ENCODE peak calls at places on chromosomes 2 and 18, in five cellular contexts. One of them, this sample, is unnamed.

GRCh38 chr2:159072795-159073194 is 104.4 kb downstream of the TANC1 start:
- DNase-seq in AG10803: peak; percentile 65
- DNase-seq in MCF 10A: no peak
- DNase-seq in germinal center: no peak
- DNase-seq in T follicular helper cell: no peak
- DNase-seq in this sample: no peak

GRCh38 chr18:36331541-36331971 is 34.0 kb downstream of the FHOD3 start:
- DNase-seq in AG10803: no peak
- DNase-seq in MCF 10A: no peak
- DNase-seq in germinal center: no peak
- DNase-seq in T follicular helper cell: no peak
- DNase-seq in this sample: no peak

GRCh38 chr2:231037731-231038482 is 584 bp downstream of the C2orf72 start:
- DNase-seq in AG10803: no peak
- DNase-seq in MCF 10A: no peak
- DNase-seq in germinal center: peak; percentile 33
- DNase-seq in T follicular helper cell: no peak
- DNase-seq in this sample: peak; percentile 37

GRCh38 chr2:158120102-158120501 is 18.4 kb downstream of the UPP2 start:
- DNase-seq in AG10803: no peak
- DNase-seq in MCF 10A: no peak
- DNase-seq in germinal center: no peak
- DNase-seq in T follicular helper cell: no peak
- DNase-seq in this sample: no peak

GRCh38 chr2:142863485-142863921 is 14.0 kb upstream of the KYNU start:
- DNase-seq in AG10803: no peak
- DNase-seq in MCF 10A: no peak
- DNase-seq in germinal center: no peak
- DNase-seq in T follicular helper cell: no peak
- DNase-seq in this sample: no peak

GRCh38 chr2:218962859-218963492 is 3.5 kb downstream of the CDK5R2 start:
- DNase-seq in AG10803: peak; percentile 36
- DNase-seq in MCF 10A: peak; percentile 41
- DNase-seq in germinal center: peak; percentile 50
- DNase-seq in T follicular helper cell: peak; percentile 39
- DNase-seq in this sample: no peak

GRCh38 chr2:229085439-229085838 is 185.6 kb downstream of the PID1 start:
- DNase-seq in AG10803: no peak
- DNase-seq in MCF 10A: no peak
- DNase-seq in germinal center: no peak
- DNase-seq in T follicular helper cell: no peak
- DNase-seq in this sample: no peak

GRCh38 chr2:172084484-172084733 is 898 bp upstream of the DLX1 start:
- DNase-seq in AG10803: no peak
- DNase-seq in MCF 10A: no peak
- DNase-seq in germinal center: no peak
- DNase-seq in T follicular helper cell: no peak
- DNase-seq in this sample: no peak

GRCh38 chr2:239804161-239805042 is 220.7 kb downstream of the NDUFA10 start:
- DNase-seq in AG10803: no peak
- DNase-seq in MCF 10A: no peak
- DNase-seq in germinal center: no peak
- DNase-seq in T follicular helper cell: no peak
- DNase-seq in this sample: no peak

GRCh38 chr2:99624682-99625081 is 134.9 kb upstream of the REV1 start:
- DNase-seq in AG10803: no peak
- DNase-seq in MCF 10A: no peak
- DNase-seq in germinal center: no peak
- DNase-seq in T follicular helper cell: no peak
- DNase-seq in this sample: no peak

GRCh38 chr18:9869713-9870430 is 15.9 kb upstream of the TXNDC2 start:
- DNase-seq in AG10803: peak; percentile 75
- DNase-seq in MCF 10A: peak; percentile 92
- DNase-seq in germinal center: no peak
- DNase-seq in T follicular helper cell: no peak
- DNase-seq in this sample: peak; percentile 64

GRCh38 chr18:43830905-43831304 is 553.6 kb upstream of the SYT4 start:
- DNase-seq in AG10803: peak; percentile 13
- DNase-seq in MCF 10A: no peak
- DNase-seq in germinal center: no peak
- DNase-seq in T follicular helper cell: no peak
- DNase-seq in this sample: no peak

GRCh38 chr2:70901235-70902066 is 34.2 kb upstream of the ATP6V1B1 start:
- DNase-seq in AG10803: peak; percentile 45
- DNase-seq in MCF 10A: no peak
- DNase-seq in germinal center: no peak
- DNase-seq in T follicular helper cell: no peak
- DNase-seq in this sample: no peak

GRCh38 chr2:25666218-25666617 is 7.2 kb downstream of the DTNB start:
- DNase-seq in AG10803: no peak
- DNase-seq in MCF 10A: no peak
- DNase-seq in germinal center: no peak
- DNase-seq in T follicular helper cell: no peak
- DNase-seq in this sample: no peak

GRCh38 chr2:127256866-127257265 is 36.8 kb upstream of the CYP27C1 start:
- DNase-seq in AG10803: no peak
- DNase-seq in MCF 10A: no peak
- DNase-seq in germinal center: no peak
- DNase-seq in T follicular helper cell: no peak
- DNase-seq in this sample: no peak

GRCh38 chr2:218435003-218435982 is 16.4 kb downstream of the VIL1 start:
- DNase-seq in AG10803: peak; percentile 4
- DNase-seq in MCF 10A: no peak
- DNase-seq in germinal center: no peak
- DNase-seq in T follicular helper cell: no peak
- DNase-seq in this sample: no peak

GRCh38 chr2:148546270-148546669 is 98.3 kb upstream of the EPC2 start:
- DNase-seq in AG10803: no peak
- DNase-seq in MCF 10A: peak; percentile 34
- DNase-seq in germinal center: no peak
- DNase-seq in T follicular helper cell: no peak
- DNase-seq in this sample: no peak

GRCh38 chr2:239275037-239275685 is 125.7 kb downstream of the HDAC4 start:
- DNase-seq in AG10803: peak; percentile 98
- DNase-seq in MCF 10A: peak; percentile 98
- DNase-seq in germinal center: peak; percentile 35
- DNase-seq in T follicular helper cell: peak; percentile 80
- DNase-seq in this sample: peak; percentile 96

GRCh38 chr18:23487738-23488625 is 15.3 kb upstream of the RMC1 start:
- DNase-seq in AG10803: no peak
- DNase-seq in MCF 10A: no peak
- DNase-seq in germinal center: peak; percentile 41
- DNase-seq in T follicular helper cell: peak; percentile 16
- DNase-seq in this sample: no peak

GRCh38 chr18:27667064-27667463 is 482.0 kb upstream of the CHST9 start:
- DNase-seq in AG10803: no peak
- DNase-seq in MCF 10A: no peak
- DNase-seq in germinal center: no peak
- DNase-seq in T follicular helper cell: no peak
- DNase-seq in this sample: no peak

GRCh38 chr2:26612522-26613240 is 28.5 kb downstream of the CIB4 start:
- DNase-seq in AG10803: no peak
- DNase-seq in MCF 10A: no peak
- DNase-seq in germinal center: no peak
- DNase-seq in T follicular helper cell: no peak
- DNase-seq in this sample: no peak

GRCh38 chr18:45626330-45627203 is 11.3 kb downstream of the SLC14A2 start:
- DNase-seq in AG10803: peak; percentile 61
- DNase-seq in MCF 10A: peak; percentile 44
- DNase-seq in germinal center: no peak
- DNase-seq in T follicular helper cell: no peak
- DNase-seq in this sample: no peak

GRCh38 chr2:70942396-70942795 is 6.7 kb downstream of the ATP6V1B1 start:
- DNase-seq in AG10803: no peak
- DNase-seq in MCF 10A: no peak
- DNase-seq in germinal center: no peak
- DNase-seq in T follicular helper cell: no peak
- DNase-seq in this sample: no peak

GRCh38 chr2:167487728-167488127 is 599.4 kb downstream of the XIRP2 start:
- DNase-seq in AG10803: no peak
- DNase-seq in MCF 10A: no peak
- DNase-seq in germinal center: no peak
- DNase-seq in T follicular helper cell: no peak
- DNase-seq in this sample: no peak

GRCh38 chr2:239689985-239690384 is 289.2 kb upstream of the HDAC4 start:
- DNase-seq in AG10803: no peak
- DNase-seq in MCF 10A: no peak
- DNase-seq in germinal center: no peak
- DNase-seq in T follicular helper cell: no peak
- DNase-seq in this sample: no peak

GRCh38 chr2:217958206-217958888 is 44.4 kb downstream of the TNS1 start:
- DNase-seq in AG10803: no peak
- DNase-seq in MCF 10A: no peak
- DNase-seq in germinal center: no peak
- DNase-seq in T follicular helper cell: no peak
- DNase-seq in this sample: no peak

GRCh38 chr2:62362561-62362960 is 143.4 kb downstream of the TMEM17 start:
- DNase-seq in AG10803: no peak
- DNase-seq in MCF 10A: peak; percentile 74
- DNase-seq in germinal center: no peak
- DNase-seq in T follicular helper cell: no peak
- DNase-seq in this sample: no peak

GRCh38 chr2:235358981-235359471 is 134.8 kb upstream of the AGAP1 start:
- DNase-seq in AG10803: peak; percentile 17
- DNase-seq in MCF 10A: peak; percentile 76
- DNase-seq in germinal center: no peak
- DNase-seq in T follicular helper cell: no peak
- DNase-seq in this sample: peak; percentile 50

GRCh38 chr18:22828171-22828570 is 105.0 kb upstream of the RBBP8 start:
- DNase-seq in AG10803: no peak
- DNase-seq in MCF 10A: peak; percentile 45
- DNase-seq in germinal center: no peak
- DNase-seq in T follicular helper cell: no peak
- DNase-seq in this sample: peak; percentile 18

GRCh38 chr2:199901942-199902341 is 9.2 kb upstream of the C2orf69 start:
- DNase-seq in AG10803: no peak
- DNase-seq in MCF 10A: no peak
- DNase-seq in germinal center: no peak
- DNase-seq in T follicular helper cell: no peak
- DNase-seq in this sample: no peak

GRCh38 chr2:74587664-74588277 is 33.3 kb downstream of the DOK1 start:
- DNase-seq in AG10803: peak; percentile 76
- DNase-seq in MCF 10A: peak; percentile 78
- DNase-seq in germinal center: peak; percentile 78
- DNase-seq in T follicular helper cell: peak; percentile 33
- DNase-seq in this sample: peak; percentile 79

GRCh38 chr2:60158262-60158661 is 395.2 kb downstream of the BCL11A start:
- DNase-seq in AG10803: no peak
- DNase-seq in MCF 10A: no peak
- DNase-seq in germinal center: no peak
- DNase-seq in T follicular helper cell: no peak
- DNase-seq in this sample: no peak

GRCh38 chr2:112623913-112624777 is 21.6 kb upstream of the SLC20A1 start:
- DNase-seq in AG10803: peak; percentile 74
- DNase-seq in MCF 10A: peak; percentile 97
- DNase-seq in germinal center: no peak
- DNase-seq in T follicular helper cell: peak; percentile 49
- DNase-seq in this sample: peak; percentile 41

GRCh38 chr2:46632349-46632748 is 153.0 kb downstream of the TMEM247 start:
- DNase-seq in AG10803: peak; percentile 67
- DNase-seq in MCF 10A: peak; percentile 68
- DNase-seq in germinal center: peak; percentile 16
- DNase-seq in T follicular helper cell: no peak
- DNase-seq in this sample: peak; percentile 60

GRCh38 chr2:7572460-7572859 is 655.2 kb downstream of the RNF144A start:
- DNase-seq in AG10803: no peak
- DNase-seq in MCF 10A: no peak
- DNase-seq in germinal center: no peak
- DNase-seq in T follicular helper cell: no peak
- DNase-seq in this sample: no peak

GRCh38 chr18:48876590-48876989 is 74.2 kb downstream of the SMAD7 start:
- DNase-seq in AG10803: no peak
- DNase-seq in MCF 10A: no peak
- DNase-seq in germinal center: no peak
- DNase-seq in T follicular helper cell: no peak
- DNase-seq in this sample: no peak

GRCh38 chr2:144403940-144404339 is 116.0 kb downstream of the ZEB2 start:
- DNase-seq in AG10803: peak; percentile 43
- DNase-seq in MCF 10A: no peak
- DNase-seq in germinal center: no peak
- DNase-seq in T follicular helper cell: no peak
- DNase-seq in this sample: no peak

GRCh38 chr18:47881752-47882455 is 48.6 kb downstream of the SMAD2 start:
- DNase-seq in AG10803: peak; percentile 55
- DNase-seq in MCF 10A: peak; percentile 53
- DNase-seq in germinal center: no peak
- DNase-seq in T follicular helper cell: no peak
- DNase-seq in this sample: no peak

GRCh38 chr2:128643221-128644065 is 324.8 kb upstream of the HS6ST1 start:
- DNase-seq in AG10803: no peak
- DNase-seq in MCF 10A: no peak
- DNase-seq in germinal center: no peak
- DNase-seq in T follicular helper cell: no peak
- DNase-seq in this sample: no peak